ENCODE peak calls at places on chromosomes 1 and 21, in five cellular contexts. One of them, this sample, is unnamed.

GRCh38 chr1:180946537-180947507 is 34.1 kb downstream of the KIAA1614 start:
- DNase-seq in left ventricle myocardium superior: no peak
- DNase-seq in occipital lobe: no peak
- DNase-seq in stimulated activated CD4-positive, alpha-beta T cell treated with anti-CD3 and anti-CD28 coated beads, Interleukin-4, amount 100 ng/mL, for 4 hours: no peak
- DNase-seq in brain microvascular endothelial cell: no peak
- DNase-seq in this sample: no peak

GRCh38 chr1:236020359-236021000 is 44.4 kb downstream of the NID1 start:
- DNase-seq in left ventricle myocardium superior: no peak
- DNase-seq in occipital lobe: no peak
- DNase-seq in stimulated activated CD4-positive, alpha-beta T cell treated with anti-CD3 and anti-CD28 coated beads, Interleukin-4, amount 100 ng/mL, for 4 hours: no peak
- DNase-seq in brain microvascular endothelial cell: no peak
- DNase-seq in this sample: no peak

GRCh38 chr1:21668232-21669032 is 725 bp downstream of the RAP1GAP start:
- DNase-seq in left ventricle myocardium superior: no peak
- DNase-seq in occipital lobe: no peak
- DNase-seq in stimulated activated CD4-positive, alpha-beta T cell treated with anti-CD3 and anti-CD28 coated beads, Interleukin-4, amount 100 ng/mL, for 4 hours: no peak
- DNase-seq in brain microvascular endothelial cell: no peak
- DNase-seq in this sample: peak

GRCh38 chr1:206967096-206967851 is 3.0 kb downstream of the FCAMR start:
- DNase-seq in left ventricle myocardium superior: no peak
- DNase-seq in occipital lobe: no peak
- DNase-seq in stimulated activated CD4-positive, alpha-beta T cell treated with anti-CD3 and anti-CD28 coated beads, Interleukin-4, amount 100 ng/mL, for 4 hours: no peak
- DNase-seq in brain microvascular endothelial cell: no peak
- DNase-seq in this sample: no peak

GRCh38 chr21:40053007-40053406 is 185.8 kb downstream of the PCP4 start:
- DNase-seq in left ventricle myocardium superior: peak
- DNase-seq in occipital lobe: peak
- DNase-seq in stimulated activated CD4-positive, alpha-beta T cell treated with anti-CD3 and anti-CD28 coated beads, Interleukin-4, amount 100 ng/mL, for 4 hours: no peak
- DNase-seq in brain microvascular endothelial cell: no peak
- DNase-seq in this sample: no peak

GRCh38 chr1:45677751-45678245 is 8.5 kb downstream of the GPBP1L1 start:
- DNase-seq in left ventricle myocardium superior: no peak
- DNase-seq in occipital lobe: no peak
- DNase-seq in stimulated activated CD4-positive, alpha-beta T cell treated with anti-CD3 and anti-CD28 coated beads, Interleukin-4, amount 100 ng/mL, for 4 hours: no peak
- DNase-seq in brain microvascular endothelial cell: no peak
- DNase-seq in this sample: no peak

GRCh38 chr1:232038704-232039103 is 412.1 kb downstream of the DISC1 start:
- DNase-seq in left ventricle myocardium superior: no peak
- DNase-seq in occipital lobe: no peak
- DNase-seq in stimulated activated CD4-positive, alpha-beta T cell treated with anti-CD3 and anti-CD28 coated beads, Interleukin-4, amount 100 ng/mL, for 4 hours: no peak
- DNase-seq in brain microvascular endothelial cell: no peak
- DNase-seq in this sample: no peak

GRCh38 chr1:159248311-159248710 is 43.6 kb downstream of the ACKR1 start:
- DNase-seq in left ventricle myocardium superior: no peak
- DNase-seq in occipital lobe: no peak
- DNase-seq in stimulated activated CD4-positive, alpha-beta T cell treated with anti-CD3 and anti-CD28 coated beads, Interleukin-4, amount 100 ng/mL, for 4 hours: no peak
- DNase-seq in brain microvascular endothelial cell: no peak
- DNase-seq in this sample: no peak

GRCh38 chr1:98398092-98398491 is 263.4 kb upstream of the SNX7 start:
- DNase-seq in left ventricle myocardium superior: no peak
- DNase-seq in occipital lobe: no peak
- DNase-seq in stimulated activated CD4-positive, alpha-beta T cell treated with anti-CD3 and anti-CD28 coated beads, Interleukin-4, amount 100 ng/mL, for 4 hours: no peak
- DNase-seq in brain microvascular endothelial cell: no peak
- DNase-seq in this sample: no peak

GRCh38 chr1:236280438-236281285 is 1.1 kb downstream of the ERO1B start:
- DNase-seq in left ventricle myocardium superior: no peak
- DNase-seq in occipital lobe: no peak
- DNase-seq in stimulated activated CD4-positive, alpha-beta T cell treated with anti-CD3 and anti-CD28 coated beads, Interleukin-4, amount 100 ng/mL, for 4 hours: peak
- DNase-seq in brain microvascular endothelial cell: no peak
- DNase-seq in this sample: no peak

GRCh38 chr1:14570514-14570913 is 28.0 kb upstream of the KAZN start:
- DNase-seq in left ventricle myocardium superior: no peak
- DNase-seq in occipital lobe: no peak
- DNase-seq in stimulated activated CD4-positive, alpha-beta T cell treated with anti-CD3 and anti-CD28 coated beads, Interleukin-4, amount 100 ng/mL, for 4 hours: no peak
- DNase-seq in brain microvascular endothelial cell: no peak
- DNase-seq in this sample: no peak

GRCh38 chr1:11485191-11485590 is 6.2 kb downstream of the DISP3 start:
- DNase-seq in left ventricle myocardium superior: no peak
- DNase-seq in occipital lobe: no peak
- DNase-seq in stimulated activated CD4-positive, alpha-beta T cell treated with anti-CD3 and anti-CD28 coated beads, Interleukin-4, amount 100 ng/mL, for 4 hours: no peak
- DNase-seq in brain microvascular endothelial cell: no peak
- DNase-seq in this sample: no peak

GRCh38 chr1:116971965-116972675 is 29.4 kb upstream of the CD101 start:
- DNase-seq in left ventricle myocardium superior: peak
- DNase-seq in occipital lobe: no peak
- DNase-seq in stimulated activated CD4-positive, alpha-beta T cell treated with anti-CD3 and anti-CD28 coated beads, Interleukin-4, amount 100 ng/mL, for 4 hours: no peak
- DNase-seq in brain microvascular endothelial cell: no peak
- DNase-seq in this sample: no peak

GRCh38 chr1:12196641-12197482 is 30.1 kb downstream of the TNFRSF1B start:
- DNase-seq in left ventricle myocardium superior: peak
- DNase-seq in occipital lobe: no peak
- DNase-seq in stimulated activated CD4-positive, alpha-beta T cell treated with anti-CD3 and anti-CD28 coated beads, Interleukin-4, amount 100 ng/mL, for 4 hours: no peak
- DNase-seq in brain microvascular endothelial cell: no peak
- DNase-seq in this sample: no peak